ENCODE peak calls at places on chromosome 6, in six cellular contexts. J is amniotic stem cell; K is M059J; N is stimulated activated effector memory CD8-positive, alpha-beta T cell treated with anti-CD3 and anti-CD28 coated beads, Interleukin-12 subunit alpha, Interleukin-12 subunit beta, amount 100 ng/mL, for 72 hours; M is cardiac muscle cell; I is globus pallidus. T is an unnamed sample.

GRCh38 chr6:135522975-135523692 is 25.6 kb upstream of the AHI1 start:
- DNase-seq in J (no peak), K (peak; percentile 25), N (no peak), M (peak; percentile 76), I (no peak), T (peak; percentile 26)

GRCh38 chr6:36984581-36985383 is 1.2 kb downstream of the MTCH1 start:
- DNase-seq in J (peak; percentile 20), K (peak; percentile 85), N (peak; percentile 70), M (peak; percentile 78), I (no peak), T (peak; percentile 92)

GRCh38 chr6:163383912-163384311 is 30.6 kb upstream of the QKI start:
- DNase-seq in J (no peak), K (peak; percentile 75), N (no peak), M (no peak), I (no peak), T (no peak)

GRCh38 chr6:89048985-89049384 is 31.6 kb upstream of the PNRC1 start:
- DNase-seq in J (no peak), K (peak; percentile 31), N (no peak), M (peak; percentile 69), I (no peak), T (peak; percentile 65)

GRCh38 chr6:93176070-93176469 is 243.3 kb downstream of the EPHA7 start:
- DNase-seq in J (no peak), K (no peak), N (no peak), M (no peak), I (no peak), T (no peak)

GRCh38 chr6:15058200-15059070 is 187.4 kb upstream of the JARID2 start:
- DNase-seq in J (no peak), K (no peak), N (no peak), M (no peak), I (no peak), T (peak; percentile 11)

GRCh38 chr6:52588710-52589091 is 11.8 kb upstream of the TRAM2 start:
- DNase-seq in J (no peak), K (no peak), N (no peak), M (no peak), I (no peak), T (no peak)

GRCh38 chr6:101117397-101118185 is 236.5 kb upstream of the ASCC3 start:
- DNase-seq in J (no peak), K (no peak), N (no peak), M (peak; percentile 8), I (no peak), T (no peak)

GRCh38 chr6:125904871-125905270 is 51.7 kb upstream of the HINT3 start:
- DNase-seq in J (no peak), K (peak; percentile 99), N (peak; percentile 72), M (no peak), I (no peak), T (peak; percentile 66)

GRCh38 chr6:31462026-31462963 is 35.6 kb upstream of the MICB start:
- DNase-seq in J (no peak), K (peak; percentile 81), N (no peak), M (no peak), I (no peak), T (no peak)

GRCh38 chr6:45911691-45912090 is 104.0 kb downstream of the CLIC5 start:
- DNase-seq in J (no peak), K (no peak), N (no peak), M (no peak), I (no peak), T (no peak)

GRCh38 chr6:101630956-101631355 is 237.4 kb downstream of the GRIK2 start:
- DNase-seq in J (no peak), K (no peak), N (no peak), M (no peak), I (no peak), T (no peak)

GRCh38 chr6:148629197-148629909 is 117.5 kb upstream of the UST start:
- DNase-seq in J (no peak), K (no peak), N (no peak), M (no peak), I (no peak), T (peak; percentile 92)

GRCh38 chr6:148221580-148221979 is 121.1 kb upstream of the SASH1 start:
- DNase-seq in J (no peak), K (peak; percentile 38), N (no peak), M (no peak), I (peak; percentile 13), T (peak; percentile 11)

GRCh38 chr6:106501836-106502447 is 127.4 kb downstream of the RTN4IP1 start:
- DNase-seq in J (no peak), K (no peak), N (no peak), M (no peak), I (no peak), T (no peak)

GRCh38 chr6:143000771-143001170 is 55.8 kb upstream of the HIVEP2 start:
- DNase-seq in J (no peak), K (no peak), N (no peak), M (peak; percentile 53), I (peak; percentile 83), T (no peak)

GRCh38 chr6:83333500-83333899 is 97.4 kb downstream of the ME1 start:
- DNase-seq in J (no peak), K (no peak), N (no peak), M (no peak), I (no peak), T (no peak)

GRCh38 chr6:1381397-1382330 is 7.7 kb upstream of the FOXF2 start:
- DNase-seq in J (no peak), K (peak; percentile 49), N (peak; percentile 84), M (peak; percentile 38), I (no peak), T (peak; percentile 96)

GRCh38 chr6:101800598-101800997 is 407.1 kb downstream of the GRIK2 start:
- DNase-seq in J (no peak), K (no peak), N (no peak), M (no peak), I (no peak), T (no peak)

GRCh38 chr6:143941852-143942627 is 66.0 kb downstream of the PLAGL1 start:
- DNase-seq in J (no peak), K (peak; percentile 74), N (peak; percentile 70), M (peak; percentile 71), I (peak; percentile 11), T (peak; percentile 73)

GRCh38 chr6:30767158-30767943 is 23.0 kb upstream of the IER3 start:
- DNase-seq in J (no peak), K (no peak), N (no peak), M (no peak), I (no peak), T (no peak)

GRCh38 chr6:1395941-1396908 is 6.8 kb downstream of the FOXF2 start:
- DNase-seq in J (no peak), K (no peak), N (no peak), M (no peak), I (no peak), T (peak; percentile 75)

GRCh38 chr6:143514996-143515760 is 3.7 kb upstream of the FUCA2 start:
- DNase-seq in J (no peak), K (peak; percentile 31), N (no peak), M (peak; percentile 63), I (peak; percentile 40), T (no peak)

GRCh38 chr6:110876170-110876773 is 1.7 kb downstream of the AMD1 start:
- DNase-seq in J (peak; percentile 85), K (peak; percentile 93), N (no peak), M (peak; percentile 94), I (peak; percentile 84), T (peak; percentile 96)

GRCh38 chr6:29553268-29554057 is 6.1 kb downstream of the UBD start:
- DNase-seq in J (no peak), K (no peak), N (peak; percentile 51), M (peak; percentile 84), I (peak; percentile 1), T (peak; percentile 89)

GRCh38 chr6:77463308-77463880 is at the start of gene HTR1B:
- DNase-seq in J (no peak), K (no peak), N (no peak), M (peak; percentile 37), I (no peak), T (peak; percentile 79)